ENCODE peak calls at places on chromosomes 3 and 15, in seven cellular contexts. X is GM23338, W is SK-N-SH, N is WTC11, J is bronchial epithelial cell, F is stomach, G is osteocyte. V is an unnamed sample.

GRCh38 chr3:168093790-168094189 is 1.9 kb downstream of the GOLIM4 start:
- DNase-seq in X (no peak), W (no peak), N (no peak), J (no peak), F (no peak), G (no peak), V (no peak)

GRCh38 chr15:100987143-100987542 is 68.0 kb downstream of the LRRK1 start:
- DNase-seq in X (no peak), W (no peak), N (no peak), J (no peak), F (no peak), G (no peak), V (no peak)

GRCh38 chr3:51977449-51978142 is 2.7 kb downstream of the ABHD14A start:
- DNase-seq in X (no peak), W (no peak), N (no peak), J (peak; percentile 57), F (no peak), G (no peak), V (no peak)

GRCh38 chr3:65284971-65285370 is 597.2 kb upstream of the ADAMTS9 start:
- DNase-seq in X (no peak), W (peak; percentile 16), N (no peak), J (no peak), F (no peak), G (no peak), V (no peak)

GRCh38 chr3:23959147-23959900 is 14.2 kb downstream of the NR1D2 start:
- DNase-seq in X (peak; percentile 25), W (no peak), N (no peak), J (peak; percentile 99), F (no peak), G (no peak), V (no peak)

GRCh38 chr3:1235526-1236120 is 142.8 kb downstream of the CNTN6 start:
- DNase-seq in X (peak; percentile 6), W (no peak), N (no peak), J (no peak), F (no peak), G (no peak), V (no peak)

GRCh38 chr3:161351330-161351729 is 20.0 kb downstream of the SPTSSB start:
- DNase-seq in X (no peak), W (no peak), N (no peak), J (peak; percentile 80), F (no peak), G (no peak), V (no peak)

GRCh38 chr3:101685870-101686307 is 629 bp downstream of the RPL24 start:
- DNase-seq in X (peak; percentile 17), W (no peak), N (no peak), J (peak; percentile 25), F (no peak), G (no peak), V (no peak)

GRCh38 chr15:83837946-83838571 is 184.1 kb downstream of the ADAMTSL3 start:
- DNase-seq in X (peak; percentile 78), W (peak; percentile 55), N (peak; percentile 67), J (peak; percentile 24), F (peak; percentile 27), G (no peak), V (peak; percentile 60)

GRCh38 chr15:68504721-68505090 is 72.7 kb upstream of the ITGA11 start:
- DNase-seq in X (no peak), W (no peak), N (no peak), J (no peak), F (no peak), G (peak; percentile 73), V (no peak)

GRCh38 chr3:110405830-110406580 is 665.6 kb upstream of the NECTIN3 start:
- DNase-seq in X (no peak), W (no peak), N (no peak), J (no peak), F (no peak), G (no peak), V (no peak)

GRCh38 chr15:77446840-77447390 is 26.2 kb downstream of the HMG20A start:
- DNase-seq in X (no peak), W (no peak), N (no peak), J (no peak), F (no peak), G (no peak), V (no peak)

GRCh38 chr15:51299187-51300015 is 39.0 kb downstream of the CYP19A1 start:
- DNase-seq in X (no peak), W (no peak), N (no peak), J (no peak), F (no peak), G (no peak), V (no peak)

GRCh38 chr3:122299872-122300460 is 25.1 kb upstream of the CSTA start:
- DNase-seq in X (peak; percentile 75), W (peak; percentile 24), N (peak; percentile 35), J (peak; percentile 25), F (no peak), G (no peak), V (peak; percentile 7)
- TF ChIP-seq CTCF in X (peak; percentile 73), W (peak; percentile 52), N (peak; percentile 61), J (peak; percentile 36), F (peak; percentile 15), G (peak; percentile 33), V (peak; percentile 53)

GRCh38 chr3:133842158-133842557 is 36.5 kb downstream of the SRPRB start:
- DNase-seq in X (no peak), W (no peak), N (no peak), J (no peak), F (no peak), G (no peak), V (no peak)

GRCh38 chr3:133843634-133844033 is 38.0 kb downstream of the SRPRB start:
- DNase-seq in X (no peak), W (no peak), N (no peak), J (no peak), F (no peak), G (no peak), V (no peak)

GRCh38 chr3:133841196-133841595 is 35.6 kb downstream of the SRPRB start:
- DNase-seq in X (no peak), W (no peak), N (no peak), J (no peak), F (no peak), G (no peak), V (no peak)

GRCh38 chr3:133849346-133849745 is 43.7 kb downstream of the SRPRB start:
- DNase-seq in X (no peak), W (no peak), N (no peak), J (peak; percentile 28), F (no peak), G (no peak), V (no peak)

GRCh38 chr3:133845127-133845526 is 39.5 kb downstream of the SRPRB start:
- DNase-seq in X (no peak), W (no peak), N (no peak), J (no peak), F (no peak), G (no peak), V (no peak)
- TF ChIP-seq CTCF in X (no peak), W (no peak), N (no peak), J (no peak), F (no peak), G (no peak), V (no peak)

GRCh38 chr15:29216955-29217354 is 52.7 kb downstream of the NSMCE3 start:
- DNase-seq in X (no peak), W (no peak), N (no peak), J (no peak), F (no peak), G (no peak), V (no peak)
- TF ChIP-seq CTCF in X (no peak), W (no peak), N (no peak), J (no peak), F (no peak), G (no peak), V (no peak)

GRCh38 chr3:138493804-138494606 is 59.6 kb downstream of the ESYT3 start:
- DNase-seq in X (no peak), W (no peak), N (no peak), J (peak; percentile 85), F (no peak), G (no peak), V (no peak)
- TF ChIP-seq CTCF in X (no peak), W (no peak), N (no peak), J (no peak), F (no peak), G (no peak), V (no peak)

DNA sequence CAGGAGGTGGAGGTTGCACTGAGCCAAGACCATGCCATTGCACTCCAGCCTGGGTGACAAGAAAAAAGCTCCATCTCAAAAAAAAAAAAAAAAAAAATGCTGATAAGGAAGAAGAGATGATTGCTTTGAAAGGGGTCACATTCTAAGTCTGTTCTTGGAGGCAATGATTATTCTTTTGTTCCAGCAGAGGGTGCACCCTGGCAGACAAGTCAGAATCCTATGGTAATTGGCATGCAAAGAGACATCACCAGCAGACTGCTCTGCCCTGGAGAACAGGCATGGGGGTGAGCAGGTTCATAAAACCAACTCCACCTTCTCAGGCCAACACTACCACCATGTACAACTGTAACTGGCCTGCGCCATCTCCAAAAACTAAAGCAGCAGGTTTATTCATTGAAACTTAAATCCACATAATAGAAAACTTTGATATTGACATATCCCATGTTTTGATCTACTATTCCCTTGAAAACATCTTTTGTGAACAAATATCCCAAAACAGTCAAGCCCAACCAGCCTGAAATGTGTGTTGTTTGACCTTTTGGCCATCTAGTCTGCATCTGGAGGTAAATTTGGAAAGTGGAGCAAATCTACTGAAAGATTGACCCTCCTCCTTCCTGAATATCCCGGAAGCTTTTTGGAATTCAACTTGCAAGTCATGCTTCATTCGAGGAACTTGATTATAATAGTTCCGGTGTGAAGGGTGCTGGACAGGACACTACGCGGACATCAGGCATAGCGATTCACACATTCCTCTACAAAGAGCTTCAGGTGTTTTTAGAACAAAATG is 100.3 kb downstream of the MECOM start:
- DNase-seq in X (no peak), W (no peak), N (no peak), J (peak; percentile 33), F (no peak), G (no peak), V (no peak)
- TF ChIP-seq CTCF in X (peak; percentile 27), W (no peak), N (no peak), J (peak; percentile 23), F (no peak), G (peak; percentile 29), V (no peak)

GRCh38 chr3:194869482-194870169 is 183.9 kb downstream of the FAM43A start:
- DNase-seq in X (no peak), W (no peak), N (no peak), J (peak; percentile 87), F (no peak), G (no peak), V (no peak)
- TF ChIP-seq CTCF in X (peak; percentile 8), W (no peak), N (no peak), J (no peak), F (no peak), G (no peak), V (no peak)

DNA sequence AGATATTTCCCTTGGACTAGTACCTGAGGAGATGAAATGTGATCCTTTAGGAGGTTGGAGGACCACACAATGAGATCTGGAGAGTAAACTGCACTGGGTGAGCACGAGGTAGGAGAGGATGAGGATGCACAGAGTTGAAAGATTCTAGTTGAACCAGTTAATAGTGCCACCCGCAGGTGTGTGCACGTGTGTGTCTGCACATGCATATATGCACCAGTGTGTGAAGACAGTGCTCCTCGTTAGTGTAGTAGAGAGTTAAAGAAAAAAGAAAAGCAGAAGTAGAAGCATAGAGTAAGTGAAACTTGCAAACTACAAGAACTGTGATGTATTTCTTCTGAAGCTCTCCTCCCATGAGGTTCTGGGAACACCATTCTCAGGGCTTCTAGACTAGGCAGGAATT is 8.4 kb downstream of the MED12L start:
- DNase-seq in X (no peak), W (no peak), N (no peak), J (no peak), F (no peak), G (no peak), V (no peak)
- TF ChIP-seq CTCF in X (no peak), W (no peak), N (no peak), J (no peak), F (no peak), G (no peak), V (no peak)